ENCODE peak calls at places on chromosomes 7 and 10, in four cellular contexts. L is GOT3, G is left ventricle myocardium superior, W is NCI-H2029. T is an unnamed sample.

GRCh38 chr7:43692582-43693373 is 36.5 kb downstream of the COA1 start:
- DNase-seq in W (no peak), L (no peak), G (no peak), T (no peak)

GRCh38 chr10:50653758-50654157 is 30.0 kb upstream of the SGMS1 start:
- DNase-seq in G (no peak), W (no peak), L (no peak), T (no peak)

GRCh38 chr7:157392256-157393037 is 55.6 kb downstream of the DNAJB6 start:
- DNase-seq in W (no peak), L (no peak), G (no peak), T (no peak)

GRCh38 chr7:157751351-157751750 is 414.5 kb downstream of the DNAJB6 start:
- DNase-seq in L (no peak), W (no peak), G (no peak), T (no peak)

GRCh38 chr7:90678986-90679385 is 82.9 kb downstream of the CDK14 start:
- DNase-seq in L (no peak), W (no peak), G (no peak), T (no peak)

GRCh38 chr7:158876984-158877383 is 20.6 kb downstream of the DYNC2I1 start:
- DNase-seq in G (no peak), W (no peak), L (no peak), T (no peak)

GRCh38 chr7:55144333-55144954 is 125.6 kb downstream of the EGFR start:
- DNase-seq in L (no peak), G (no peak), W (no peak), T (no peak)

GRCh38 chr7:31074403-31074802 is 22.3 kb downstream of the ADCYAP1R1 start:
- DNase-seq in G (peak), L (no peak), W (no peak), T (peak)

GRCh38 chr10:74991435-74991834 is 120.0 kb upstream of the SAMD8 start:
- DNase-seq in W (no peak), L (no peak), G (no peak), T (no peak)

GRCh38 chr10:72276421-72277339 is 3.0 kb downstream of the DDIT4 start:
- DNase-seq in L (no peak), G (no peak), W (peak), T (no peak)

GRCh38 chr7:55161154-55161687 is 142.4 kb downstream of the EGFR start:
- DNase-seq in W (no peak), L (no peak), G (no peak), T (no peak)

GRCh38 chr7:45573636-45574470 is at the start of gene ADCY1:
- DNase-seq in G (peak), W (no peak), L (no peak), T (no peak)

GRCh38 chr7:101237206-101238067 is at the start of gene CLDN15:
- DNase-seq in L (no peak), W (no peak), G (peak), T (peak)

GRCh38 chr10:15863733-15864132 is 3.4 kb upstream of the MINDY3 start:
- DNase-seq in L (no peak), W (peak), G (no peak), T (no peak)

GRCh38 chr7:100120518-100121085 is 1.2 kb downstream of the CNPY4 start:
- DNase-seq in L (no peak), G (peak), W (no peak), T (no peak)

GRCh38 chr10:96227206-96227605 is 44.2 kb downstream of the BLNK start:
- DNase-seq in W (no peak), L (no peak), G (no peak), T (no peak)

GRCh38 chr7:136179154-136179553 is 202.0 kb upstream of the MTPN start:
- DNase-seq in G (no peak), W (no peak), L (no peak), T (no peak)

GRCh38 chr7:36863901-36864701 is 139.8 kb upstream of the AOAH start:
- DNase-seq in G (no peak), L (no peak), W (no peak), T (no peak)

GRCh38 chr7:135834262-135834661 is 85.6 kb upstream of the FAM180A start:
- DNase-seq in W (no peak), L (no peak), G (no peak), T (no peak)

GRCh38 chr10:107409517-107409916 is 245.0 kb upstream of the SORCS1 start:
- DNase-seq in G (no peak), W (no peak), L (no peak), T (no peak)

GRCh38 chr10:87845624-87846377 is 17.5 kb downstream of the KLLN start:
- DNase-seq in G (no peak), W (peak), L (no peak), T (no peak)

GRCh38 chr7:55164527-55164926 is 145.7 kb downstream of the EGFR start:
- DNase-seq in W (peak), L (no peak), G (no peak), T (no peak)

GRCh38 chr7:137404918-137405317 is 61.4 kb upstream of the PTN start:
- DNase-seq in G (no peak), L (no peak), W (no peak), T (no peak)

GRCh38 chr7:159158888-159159405 is 14.3 kb upstream of the VIPR2 start:
- DNase-seq in L (no peak), W (no peak), G (no peak), T (no peak)

GRCh38 chr10:116748041-116748440 is 5.7 kb upstream of the HSPA12A start:
- DNase-seq in L (no peak), G (no peak), W (no peak), T (no peak)

GRCh38 chr10:92957223-92958010 is 103.2 kb upstream of the CYP26C1 start:
- DNase-seq in L (no peak), W (no peak), G (no peak), T (no peak)

GRCh38 chr7:28002638-28003037 is 178.0 kb downstream of the JAZF1 start:
- DNase-seq in G (no peak), W (no peak), L (no peak), T (no peak)

GRCh38 chr7:155225095-155225494 is 72.6 kb upstream of the INSIG1 start:
- DNase-seq in L (no peak), W (no peak), G (no peak), T (no peak)

GRCh38 chr10:124177180-124177518 is 83.8 kb upstream of the CHST15 start:
- DNase-seq in W (no peak), L (no peak), G (no peak), T (no peak)

T was measured in Right ventricle myocardium superior.